ENCODE peak calls at places on chromosomes 4 and X, in four cellular contexts. J is HCT116, X is fibroblast of pulmonary artery, M is right atrium auricular region. K is an unnamed sample.

GRCh38 chr4:90069151-90069550 is 58.0 kb upstream of the CCSER1 start:
- DNase-seq in J (peak), X (no peak), M (no peak), K (peak)

GRCh38 chrX:123504047-123504446 is 228.8 kb downstream of the THOC2 start:
- DNase-seq in X (no peak), J (no peak), M (no peak), K (no peak)

GRCh38 chrX:40449396-40449795 is 131.4 kb upstream of the ATP6AP2 start:
- DNase-seq in J (no peak), X (no peak), M (no peak), K (no peak)

GRCh38 chrX:63657821-63658220 is 127.2 kb downstream of the ARHGEF9 start:
- DNase-seq in M (peak), J (peak), X (peak), K (peak)

GRCh38 chr4:38082424-38083374 is 122.5 kb downstream of the PTTG2 start:
- DNase-seq in M (no peak), J (no peak), X (peak), K (peak)

GRCh38 chr4:20362148-20362547 is 110.4 kb downstream of the SLIT2 start:
- DNase-seq in J (no peak), X (no peak), M (no peak), K (no peak)

GRCh38 chr4:95742872-95743271 is 97.0 kb upstream of the PDHA2 start:
- DNase-seq in X (peak), M (no peak), J (no peak), K (no peak)

GRCh38 chrX:39837688-39838087 is 260.1 kb downstream of the BCOR start:
- DNase-seq in J (no peak), X (no peak), M (no peak), K (no peak)

GRCh38 chrX:124895947-124896346 is 423.7 kb upstream of the TEX13C start:
- DNase-seq in J (no peak), M (no peak), X (no peak), K (no peak)

GRCh38 chrX:119790977-119791436 is 423 bp downstream of the RPL39 start:
- DNase-seq in M (no peak), X (peak), J (no peak), K (peak)

GRCh38 chr4:41750624-41751324 is 2.2 kb upstream of the PHOX2B start:
- DNase-seq in M (no peak), X (no peak), J (no peak), K (no peak)

GRCh38 chr4:41750158-41750623 is 1.7 kb upstream of the PHOX2B start:
- DNase-seq in M (no peak), J (no peak), X (no peak), K (no peak)

GRCh38 chr4:41748788-41749445 is 392 bp upstream of the PHOX2B start:
- DNase-seq in J (no peak), M (no peak), X (no peak), K (no peak)

GRCh38 chr4:41748074-41748787 is at the start of gene PHOX2B:
- DNase-seq in M (no peak), J (no peak), X (no peak), K (no peak)

GRCh38 chr4:41749650-41750049 is 1.1 kb upstream of the PHOX2B start:
- DNase-seq in J (no peak), M (no peak), X (no peak), K (no peak)
- H3K4me3 ChIP-seq in J (no peak), M (no peak), X (no peak), K (no peak)

DNA sequence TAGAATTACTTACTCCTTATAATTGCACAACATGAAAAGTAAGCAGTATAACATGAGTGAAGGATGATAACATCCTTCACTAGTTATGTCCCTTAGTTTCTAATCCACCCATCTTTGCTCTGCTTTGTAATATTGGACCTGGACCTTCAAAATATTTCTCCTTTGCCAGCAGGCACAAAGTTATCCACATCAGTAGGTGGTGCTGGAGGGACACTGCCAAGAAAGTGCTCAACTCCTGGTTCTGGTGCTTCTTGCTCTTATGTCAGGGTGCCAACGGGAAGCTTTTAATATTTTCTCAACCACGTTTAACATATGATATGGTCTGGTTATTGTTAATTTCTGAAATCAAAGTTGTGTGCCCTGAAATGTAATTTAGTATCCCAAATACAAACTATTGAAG is 49.1 kb downstream of the TMEM165 start:
- DNase-seq in X (peak), J (peak), M (no peak), K (peak)
- TF ChIP-seq CTCF in X (peak), J (peak), M (peak), K (peak)

GRCh38 chrX:12844319-12844718 is 22.6 kb upstream of the TLR7 start:
- DNase-seq in J (no peak), X (no peak), M (no peak), K (no peak)
- H3K4me3 ChIP-seq in J (no peak), X (no peak), M (no peak), K (no peak)

GRCh38 chrX:137646472-137646871 is 80.5 kb downstream of the ZIC3 start:
- DNase-seq in X (no peak), M (no peak), J (no peak), K (no peak)

GRCh38 chrX:137654481-137654880 is 88.6 kb downstream of the ZIC3 start:
- DNase-seq in J (no peak), X (no peak), M (no peak), K (no peak)

GRCh38 chrX:137651647-137652046 is 85.7 kb downstream of the ZIC3 start:
- DNase-seq in J (no peak), M (no peak), X (no peak), K (no peak)
- TF ChIP-seq CTCF in J (no peak), M (no peak), X (no peak), K (no peak)

GRCh38 chr4:145178740-145179139 is 1.6 kb downstream of the OTUD4 start:
- DNase-seq in J (no peak), X (no peak), M (no peak), K (no peak)

GRCh38 chr4:145177906-145178538 is 2.4 kb downstream of the OTUD4 start:
- DNase-seq in J (no peak), X (peak), M (no peak), K (peak)

GRCh38 chr4:145177511-145177905 is 2.9 kb downstream of the OTUD4 start:
- DNase-seq in X (peak), J (no peak), M (no peak), K (peak)

GRCh38 chr4:145179201-145179860 is 1.1 kb downstream of the OTUD4 start:
- DNase-seq in M (peak), J (peak), X (peak), K (peak)

DNA sequence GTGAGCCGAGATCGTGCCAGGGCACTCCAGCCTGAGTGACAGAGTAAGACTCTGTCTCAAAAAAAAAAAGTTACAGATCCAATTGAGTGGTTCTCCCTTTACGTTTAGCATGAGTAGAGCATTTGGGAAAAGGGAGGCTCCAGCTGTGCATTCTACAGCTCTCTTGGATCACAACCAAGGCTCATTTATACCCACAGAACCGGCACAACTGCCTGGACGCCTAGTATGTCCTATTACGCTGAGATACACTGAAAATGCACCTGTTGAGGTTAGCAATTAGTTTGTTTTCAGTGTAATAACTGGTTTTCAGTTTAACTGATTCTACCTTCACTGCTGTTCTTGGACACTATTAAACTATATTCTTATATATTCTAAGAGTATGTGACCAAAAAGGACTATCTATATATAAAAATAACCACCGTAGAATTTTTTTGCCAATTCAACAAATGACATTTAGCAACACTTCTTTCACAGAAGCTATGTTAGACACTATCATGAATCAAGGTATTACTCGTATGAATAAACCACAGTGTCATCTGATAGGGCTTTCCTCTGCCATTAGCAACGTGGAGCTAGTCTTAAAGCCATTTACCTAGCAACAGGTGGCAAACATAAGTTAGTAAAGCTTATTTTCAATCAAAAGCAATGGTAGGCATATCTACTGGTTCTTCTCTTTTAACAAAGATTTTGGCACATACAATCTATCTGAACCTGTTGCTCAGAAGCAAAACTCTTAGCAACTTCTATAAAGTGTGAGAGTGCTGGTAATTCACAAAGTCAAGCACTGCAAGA is 3.6 kb downstream of the OTUD4 start:
- DNase-seq in X (no peak), J (no peak), M (no peak), K (no peak)
- H3K4me3 ChIP-seq in X (peak), J (no peak), M (no peak), K (no peak)

DNA sequence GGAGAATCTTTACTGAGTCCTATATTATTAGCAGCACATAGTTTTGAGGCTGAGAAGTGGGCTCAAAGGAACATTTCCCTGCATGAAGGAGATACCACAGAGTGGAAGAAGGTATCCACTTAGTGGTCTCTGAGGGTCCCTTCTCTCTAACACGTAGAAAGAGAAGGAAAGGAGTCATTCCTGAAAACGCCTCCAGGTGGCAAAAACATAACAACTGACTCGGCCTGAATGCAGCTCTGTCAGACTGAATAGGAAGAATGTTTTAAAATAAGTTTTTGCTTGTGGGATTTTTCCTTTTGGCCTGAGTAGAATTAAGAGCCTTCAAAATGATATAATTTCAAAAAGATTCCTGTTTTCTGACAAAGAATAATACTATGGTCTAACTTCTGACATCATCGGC is 23.3 kb downstream of the RPGR start:
- DNase-seq in X (peak), M (no peak), J (no peak), K (peak)
- TF ChIP-seq CTCF in X (peak), M (peak), J (peak), K (peak)

GRCh38 chr4:123708902-123709301 is 312.3 kb downstream of the SPRY1 start:
- DNase-seq in J (no peak), X (no peak), M (no peak), K (no peak)
- H3K4me3 ChIP-seq in J (no peak), X (no peak), M (no peak), K (no peak)